ENCODE peak calls at places on chromosomes 7 and 10, in six cellular contexts. S is IMR-90; C is body of pancreas; H is naive B cell; D is NCI-H1694 treated with DMSO at 0.1 percent for 48 hours; P is stimulated activated CD4-positive, alpha-beta T cell treated with anti-CD3 and anti-CD28 coated beads, Interleukin-4, amount 100 ng/mL, for 24 hours. B is an unnamed sample.

GRCh38 chr10:7311256-7312178 is 99.3 kb downstream of the SFMBT2 start:
- DNase-seq in D (no peak), P (no peak), C (no peak), H (no peak), S (peak), B (no peak)

GRCh38 chr7:157676001-157676400 is 339.2 kb downstream of the DNAJB6 start:
- DNase-seq in H (no peak), P (no peak), C (no peak), S (no peak), D (no peak), B (no peak)

GRCh38 chr10:105538933-105539332 is 897.8 kb downstream of the SORCS3 start:
- DNase-seq in S (no peak), C (no peak), P (no peak), D (no peak), H (no peak), B (no peak)

GRCh38 chr7:1455241-1455939 is 3.9 kb downstream of the MICALL2 start:
- DNase-seq in C (peak), H (no peak), D (no peak), P (no peak), S (no peak), B (peak)

GRCh38 chr10:73647875-73648228 is 6.6 kb upstream of the MYOZ1 start:
- DNase-seq in S (no peak), C (no peak), H (no peak), D (no peak), P (no peak), B (no peak)

GRCh38 chr10:70926215-70927000 is 38.0 kb upstream of the PCBD1 start:
- DNase-seq in P (no peak), C (no peak), D (no peak), H (no peak), S (no peak), B (no peak)

GRCh38 chr7:110418651-110419270 is 672.2 kb upstream of the LRRN3 start:
- DNase-seq in D (no peak), S (no peak), P (no peak), H (no peak), C (no peak), B (no peak)

GRCh38 chr7:66319373-66319979 is 114.3 kb downstream of the TPST1 start:
- DNase-seq in C (no peak), P (no peak), D (no peak), H (no peak), S (no peak), B (no peak)

GRCh38 chr7:117411539-117411938 is 15.8 kb downstream of the ASZ1 start:
- DNase-seq in C (no peak), D (no peak), S (no peak), H (no peak), P (no peak), B (no peak)

GRCh38 chr10:63703113-63703670 is 182.0 kb downstream of the REEP3 start:
- DNase-seq in C (peak), P (no peak), D (peak), H (peak), S (peak), B (no peak)

GRCh38 chr7:4837814-4838625 is 23.8 kb downstream of the PAPOLB start:
- DNase-seq in P (no peak), D (peak), S (no peak), C (no peak), H (no peak), B (no peak)

GRCh38 chr7:114802628-114803027 is 119.3 kb upstream of the MDFIC start:
- DNase-seq in S (no peak), P (peak), C (no peak), H (no peak), D (no peak), B (no peak)

GRCh38 chr10:94115725-94116124 is 122.0 kb downstream of the PLCE1 start:
- DNase-seq in H (no peak), D (no peak), S (peak), P (no peak), C (no peak), B (no peak)

GRCh38 chr10:48820231-48820630 is 119.4 kb downstream of the LRRC18 start:
- DNase-seq in C (no peak), P (no peak), S (no peak), D (no peak), H (no peak), B (no peak)

GRCh38 chr7:47227762-47228177 is 354.1 kb downstream of the TNS3 start:
- DNase-seq in D (no peak), S (peak), P (no peak), C (no peak), H (no peak), B (no peak)

GRCh38 chr10:68871105-68871711 is 29.9 kb upstream of the DDX50 start:
- DNase-seq in D (no peak), P (no peak), H (no peak), C (no peak), S (peak), B (no peak)

GRCh38 chr7:79459381-79459780 is 5.9 kb upstream of the MAGI2 start:
- DNase-seq in S (peak), D (no peak), C (no peak), P (no peak), H (no peak), B (no peak)

GRCh38 chr10:130110236-130111114 is at the start of gene C10orf143:
- DNase-seq in C (peak), S (peak), D (peak), H (peak), P (peak), B (peak)

GRCh38 chr7:38211940-38212339 is 33.9 kb downstream of the STARD3NL start:
- DNase-seq in D (no peak), C (no peak), P (no peak), H (no peak), S (no peak), B (no peak)

GRCh38 chr10:133107442-133107841 is 19.7 kb downstream of the ADGRA1 start:
- DNase-seq in H (no peak), P (no peak), S (no peak), D (no peak), C (no peak), B (no peak)

GRCh38 chr7:74544706-74545469 is 91.2 kb downstream of the GTF2IRD1 start:
- DNase-seq in P (peak), S (peak), C (peak), H (no peak), D (peak), B (no peak)

GRCh38 chr7:33807779-33808482 is 97.4 kb upstream of the BMPER start:
- DNase-seq in S (peak), C (no peak), H (no peak), D (no peak), P (no peak), B (no peak)

GRCh38 chr7:91039033-91039432 is 225.2 kb upstream of the FZD1 start:
- DNase-seq in H (no peak), S (no peak), D (no peak), C (no peak), P (no peak), B (no peak)

GRCh38 chr10:12592967-12593366 is 243.6 kb downstream of the CAMK1D start:
- DNase-seq in P (no peak), H (no peak), D (no peak), C (no peak), S (no peak), B (no peak)

GRCh38 chr10:132467464-132468149 is 70.0 kb upstream of the INPP5A start:
- DNase-seq in H (no peak), S (no peak), P (no peak), D (no peak), C (peak), B (no peak)

GRCh38 chr10:43265799-43266721 is 805 bp downstream of the RASGEF1A start:
- DNase-seq in D (no peak), H (no peak), S (no peak), C (peak), P (peak), B (peak)

GRCh38 chr7:18505870-18506460 is 10.4 kb downstream of the HDAC9 start:
- DNase-seq in S (peak), H (no peak), C (no peak), D (no peak), P (no peak), B (no peak)

GRCh38 chr10:130423455-130424305 is 287.5 kb downstream of the GLRX3 start:
- DNase-seq in S (no peak), H (no peak), C (no peak), D (no peak), P (no peak), B (no peak)

GRCh38 chr10:74542077-74542476 is 284.3 kb upstream of the KAT6B start:
- DNase-seq in P (no peak), H (no peak), S (peak), C (peak), D (no peak), B (no peak)

GRCh38 chr7:30237271-30237695 is 47.1 kb upstream of the ZNRF2 start:
- DNase-seq in C (peak), D (no peak), S (no peak), H (no peak), P (no peak), B (no peak)

GRCh38 chr7:133513608-133514007 is 260.7 kb downstream of the EXOC4 start:
- DNase-seq in S (peak), C (no peak), D (no peak), H (no peak), P (no peak), B (no peak)

GRCh38 chr7:50699143-50699542 is 83.6 kb downstream of the GRB10 start:
- DNase-seq in S (no peak), D (no peak), C (no peak), P (no peak), H (no peak), B (no peak)

GRCh38 chr10:121531830-121532178 is 66.4 kb downstream of the FGFR2 start:
- DNase-seq in S (no peak), C (no peak), H (no peak), P (no peak), D (no peak), B (no peak)

GRCh38 chr10:110142965-110143364 is 64.4 kb upstream of the MXI1 start:
- DNase-seq in H (no peak), S (no peak), C (peak), D (no peak), P (no peak), B (no peak)